ENCODE peak calls at places on chromosomes 2 and 18, in eight cellular contexts. Z is HCT116, N is Peyer's patch, G is A549, F is thyroid gland, U is right lobe of liver, A is ovary, M is IMR-90. V is an unnamed sample.

GRCh38 chr2:226057365-226057764 is 657.9 kb downstream of the NYAP2 start:
- DNase-seq in Z (no peak), N (no peak), G (no peak), F (no peak), U (no peak), A (no peak), M (no peak), V (no peak)

GRCh38 chr2:32264422-32265149 is at the start of gene NLRC4:
- DNase-seq in Z (no peak), N (no peak), G (no peak), F (no peak), U (no peak), A (no peak), M (no peak), V (no peak)

GRCh38 chr2:77579076-77579769 is 57.0 kb upstream of the LRRTM4 start:
- DNase-seq in Z (no peak), N (no peak), G (no peak), F (no peak), U (no peak), A (no peak), M (no peak), V (no peak)

GRCh38 chr2:120470717-120471060 is 124.8 kb downstream of the INHBB start:
- DNase-seq in Z (no peak), N (peak; percentile 33), G (no peak), F (peak; percentile 23), U (no peak), A (peak; percentile 36), M (no peak), V (no peak)

GRCh38 chr2:218959141-218959731 is at the start of gene CDK5R2:
- DNase-seq in Z (peak; percentile 80), N (peak; percentile 74), G (peak; percentile 97), F (peak; percentile 48), U (no peak), A (peak; percentile 58), M (peak; percentile 72), V (peak; percentile 74)

GRCh38 chr2:69773201-69773600 is 31.3 kb downstream of the ANXA4 start:
- DNase-seq in Z (no peak), N (no peak), G (peak; percentile 49), F (no peak), U (no peak), A (no peak), M (peak; percentile 59), V (no peak)

GRCh38 chr18:9823805-9824473 is 61.8 kb upstream of the TXNDC2 start:
- DNase-seq in Z (no peak), N (no peak), G (no peak), F (no peak), U (no peak), A (no peak), M (peak; percentile 65), V (peak; percentile 63)

GRCh38 chr2:204051999-204052558 is 115.5 kb downstream of the ICOS start:
- DNase-seq in Z (no peak), N (no peak), G (no peak), F (no peak), U (no peak), A (no peak), M (no peak), V (no peak)

GRCh38 chr18:12313530-12314245 is 5.6 kb downstream of the TUBB6 start:
- DNase-seq in Z (no peak), N (no peak), G (no peak), F (no peak), U (no peak), A (no peak), M (no peak), V (no peak)

GRCh38 chr18:8020133-8020846 is 453.2 kb downstream of the PTPRM start:
- DNase-seq in Z (no peak), N (no peak), G (no peak), F (no peak), U (no peak), A (no peak), M (no peak), V (no peak)

GRCh38 chr2:231300020-231300721 is 95.3 kb upstream of the B3GNT7 start:
- DNase-seq in Z (no peak), N (no peak), G (no peak), F (no peak), U (no peak), A (no peak), M (no peak), V (no peak)

GRCh38 chr2:237449193-237449797 is 35.3 kb upstream of the COL6A3 start:
- DNase-seq in Z (no peak), N (no peak), G (no peak), F (no peak), U (no peak), A (no peak), M (peak; percentile 48), V (no peak)

GRCh38 chr2:240452471-240453256 is 17.2 kb downstream of the GPC1 start:
- DNase-seq in Z (no peak), N (peak; percentile 65), G (peak; percentile 66), F (peak; percentile 73), U (peak; percentile 72), A (peak; percentile 83), M (peak; percentile 35), V (peak; percentile 85)

GRCh38 chr2:180184506-180184905 is 177.4 kb upstream of the CWC22 start:
- DNase-seq in Z (no peak), N (no peak), G (no peak), F (no peak), U (no peak), A (no peak), M (peak; percentile 64), V (no peak)

GRCh38 chr2:10020001-10020400 is 23.3 kb upstream of the KLF11 start:
- DNase-seq in Z (no peak), N (no peak), G (no peak), F (no peak), U (peak; percentile 51), A (no peak), M (no peak), V (no peak)

GRCh38 chr18:31723998-31724711 is 36.5 kb downstream of the SLC25A52 start:
- DNase-seq in Z (no peak), N (peak; percentile 53), G (no peak), F (peak; percentile 13), U (peak; percentile 86), A (peak; percentile 56), M (no peak), V (peak; percentile 55)

GRCh38 chr18:36692331-36692730 is 136.5 kb downstream of the TPGS2 start:
- DNase-seq in Z (no peak), N (no peak), G (no peak), F (no peak), U (no peak), A (no peak), M (peak; percentile 93), V (no peak)

GRCh38 chr2:88738271-88738670 is 46.8 kb downstream of the RPIA start:
- DNase-seq in Z (no peak), N (no peak), G (no peak), F (no peak), U (no peak), A (no peak), M (peak; percentile 55), V (no peak)

GRCh38 chr2:68426885-68427579 is 40.1 kb downstream of the FBXO48 start:
- DNase-seq in Z (no peak), N (no peak), G (no peak), F (no peak), U (no peak), A (no peak), M (peak; percentile 72), V (no peak)
- TF ChIP-seq POLR2A in Z (no peak), N (no peak), G (no peak), F (no peak), U (no peak), A (no peak), M (no peak), V (no peak)

GRCh38 chr2:68749345-68749744 is 14.7 kb downstream of the ARHGAP25 start:
- DNase-seq in Z (no peak), N (no peak), G (no peak), F (no peak), U (no peak), A (no peak), M (no peak), V (no peak)
- H3K4me1 ChIP-seq in Z (no peaks in the 10 kb centered on the region), N (no peaks in the 10 kb centered on the region), G (no peaks in the 10 kb centered on the region), F (no peaks in the 10 kb centered on the region), U (no peaks in the 10 kb centered on the region), A (no peaks in the 10 kb centered on the region), M (no peaks in the 10 kb centered on the region), V (peaks cover 77% of the 10 kb centered on the region)

GRCh38 chr18:48163184-48164095 is 233.0 kb upstream of the SMAD2 start:
- DNase-seq in Z (no peak), N (no peak), G (no peak), F (no peak), U (no peak), A (no peak), M (no peak), V (no peak)

GRCh38 chr18:48159816-48160215 is 229.4 kb upstream of the SMAD2 start:
- DNase-seq in Z (no peak), N (no peak), G (no peak), F (no peak), U (no peak), A (no peak), M (no peak), V (no peak)

GRCh38 chr18:48161911-48162698 is 231.6 kb upstream of the SMAD2 start:
- DNase-seq in Z (no peak), N (no peak), G (peak; percentile 21), F (no peak), U (no peak), A (no peak), M (no peak), V (no peak)

GRCh38 chr18:48160622-48161021 is 230.2 kb upstream of the SMAD2 start:
- DNase-seq in Z (no peak), N (no peak), G (no peak), F (no peak), U (no peak), A (no peak), M (no peak), V (no peak)

DNA sequence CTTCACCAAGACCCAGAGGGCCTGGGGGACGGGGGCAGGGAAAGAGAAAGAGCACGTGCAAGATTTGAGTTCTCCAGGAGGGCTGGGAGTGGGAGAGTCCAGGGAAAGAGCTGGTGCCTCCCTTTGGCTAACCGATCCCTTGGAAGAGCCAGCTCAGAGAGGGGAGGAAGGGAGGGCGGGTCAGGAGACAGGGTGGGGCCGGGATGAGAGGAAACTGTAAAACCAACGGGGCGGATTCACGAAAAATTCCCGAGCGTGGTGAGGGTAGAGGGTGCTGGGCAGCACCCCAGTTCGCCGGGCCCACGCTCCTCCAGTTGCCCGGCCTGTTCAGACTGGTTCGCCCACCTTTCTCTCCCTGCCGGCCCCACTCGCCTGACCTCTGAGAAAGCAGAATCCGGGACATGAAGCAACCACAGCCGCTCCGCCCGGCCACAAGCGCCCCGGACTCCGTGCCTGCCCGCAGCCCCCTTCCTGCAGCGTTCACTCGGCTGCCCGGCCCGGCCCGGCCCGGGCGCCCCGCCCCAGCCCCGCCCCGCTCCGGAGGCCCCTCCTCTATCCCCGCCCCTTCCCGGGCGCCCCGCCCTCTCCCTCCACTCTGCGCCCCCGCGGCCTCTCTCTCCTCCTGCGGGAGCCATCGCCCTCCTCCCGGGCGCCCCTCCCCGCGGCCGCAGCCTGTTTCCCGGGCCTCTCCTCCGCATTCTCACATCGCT is 230.9 kb upstream of the SMAD2 start:
- DNase-seq in Z (no peak), N (peak; percentile 94), G (peak; percentile 35), F (peak; percentile 81), U (peak; percentile 92), A (peak; percentile 95), M (peak; percentile 5), V (peak; percentile 89)
- TF ChIP-seq POLR2A in Z (no peak), N (peak; percentile 26), G (peak; percentile 59), F (no peak), U (peak; percentile 85), A (peak; percentile 53), M (no peak), V (no peak)

DNA sequence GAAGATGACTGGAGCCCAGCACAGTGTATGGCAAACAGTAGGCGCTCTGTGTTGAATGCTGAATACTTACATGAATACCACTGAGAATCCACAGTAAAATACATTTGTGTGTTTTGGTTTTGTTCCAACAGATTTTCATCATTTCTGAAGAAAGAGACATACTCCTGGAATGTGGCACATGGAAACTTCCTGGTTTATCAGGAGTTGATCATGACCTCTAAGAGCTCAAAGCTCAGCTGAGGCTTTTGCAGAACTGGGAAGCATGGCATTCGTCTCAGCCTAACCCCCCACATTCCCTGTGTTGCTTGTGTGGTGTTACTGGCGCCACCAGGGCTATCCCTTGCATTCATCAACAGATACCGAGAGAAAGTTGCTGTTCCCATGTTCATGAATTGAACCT is 316.9 kb upstream of the REV1 start:
- DNase-seq in Z (no peak), N (no peak), G (no peak), F (no peak), U (no peak), A (no peak), M (peak; percentile 81), V (no peak)
- H3K4me1 ChIP-seq in Z (no peaks in the 10 kb centered on the region), N (no peaks in the 10 kb centered on the region), G (no peaks in the 10 kb centered on the region), F (no peaks in the 10 kb centered on the region), U (no peaks in the 10 kb centered on the region), A (no peaks in the 10 kb centered on the region), M (peaks cover 15% of the 10 kb centered on the region), V (no peaks in the 10 kb centered on the region)